ENCODE peak calls at places on chromosomes 16 and 17, in eight cellular contexts. I is prostate gland, T is stomach, V is transverse colon, U is sigmoid colon, F is SK-N-SH, A is GM23338, H is K562. N is an unnamed sample.

GRCh38 chr16:86533942-86534341 is 21.1 kb downstream of the MTHFSD start:
- DNase-seq in I (no peak), T (no peak), V (no peak), U (peak; percentile 35), F (no peak), A (no peak), H (no peak), N (no peak)

GRCh38 chr17:13016881-13017622 is 775 bp downstream of the ELAC2 start:
- DNase-seq in I (no peak), T (no peak), V (no peak), U (no peak), F (no peak), A (no peak), H (no peak), N (no peak)

GRCh38 chr16:53518550-53519416 is 15.8 kb upstream of the AKTIP start:
- DNase-seq in I (no peak), T (peak; percentile 58), V (peak; percentile 71), U (no peak), F (no peak), A (no peak), H (peak; percentile 43), N (no peak)

GRCh38 chr16:66843191-66843590 is 1.0 kb upstream of the CA7 start:
- DNase-seq in I (no peak), T (no peak), V (no peak), U (no peak), F (no peak), A (no peak), H (no peak), N (no peak)

GRCh38 chr16:23898682-23899430 is 63.1 kb downstream of the PRKCB start:
- DNase-seq in I (no peak), T (no peak), V (no peak), U (no peak), F (no peak), A (no peak), H (no peak), N (no peak)

GRCh38 chr17:40095944-40096791 is 4.2 kb downstream of the NR1D1 start:
- DNase-seq in I (no peak), T (peak; percentile 57), V (peak; percentile 73), U (peak; percentile 90), F (no peak), A (no peak), H (no peak), N (no peak)

GRCh38 chr16:81526935-81527334 is 82.3 kb downstream of the CMIP start:
- DNase-seq in I (peak; percentile 83), T (no peak), V (no peak), U (no peak), F (no peak), A (no peak), H (peak; percentile 77), N (no peak)

GRCh38 chr17:28725660-28726395 is at the start of gene TLCD1:
- DNase-seq in I (peak; percentile 61), T (peak; percentile 73), V (peak; percentile 73), U (peak; percentile 84), F (peak; percentile 92), A (peak; percentile 85), H (peak; percentile 94), N (no peak)

GRCh38 chr17:77513045-77513444 is 372.3 kb downstream of the SEC14L1 start:
- DNase-seq in I (no peak), T (no peak), V (no peak), U (no peak), F (no peak), A (no peak), H (no peak), N (no peak)

GRCh38 chr17:76121932-76122383 is 18.4 kb upstream of the EXOC7 start:
- DNase-seq in I (no peak), T (peak; percentile 35), V (no peak), U (peak; percentile 78), F (no peak), A (peak; percentile 72), H (peak; percentile 18), N (no peak)
- H3K4me3 ChIP-seq in I (peak overlapping the region; percentile 9), T (peak overlapping the region; percentile 41), V (no peak overlapping the region), U (no peak overlapping the region), F (no peak overlapping the region), A (peak overlapping the region; percentile 53), H (no peak overlapping the region), N (no peak overlapping the region)

GRCh38 chr17:63983326-63983725 is 10.6 kb upstream of the SCN4A start:
- DNase-seq in I (no peak), T (no peak), V (no peak), U (no peak), F (no peak), A (no peak), H (no peak), N (no peak)

GRCh38 chr17:63986842-63987615 is 11.1 kb upstream of the PRR29 start:
- DNase-seq in I (no peak), T (no peak), V (no peak), U (no peak), F (no peak), A (no peak), H (no peak), N (no peak)

GRCh38 chr17:63985387-63986140 is 12.6 kb upstream of the PRR29 start:
- DNase-seq in I (no peak), T (no peak), V (no peak), U (no peak), F (no peak), A (peak; percentile 44), H (peak; percentile 26), N (no peak)

GRCh38 chr17:63984206-63984605 is 11.5 kb upstream of the SCN4A start:
- DNase-seq in I (no peak), T (no peak), V (no peak), U (no peak), F (no peak), A (no peak), H (no peak), N (no peak)

GRCh38 chr17:63984651-63985386 is 12.1 kb upstream of the SCN4A start:
- DNase-seq in I (no peak), T (peak; percentile 30), V (peak; percentile 39), U (no peak), F (no peak), A (no peak), H (no peak), N (no peak)
- TF ChIP-seq POLR2AphosphoS5 in I (no peak), T (peak; percentile 35), V (no peak), U (peak; percentile 29), F (no peak), A (no peak), H (no peak), N (no peak)

GRCh38 chr17:64297467-64298088 is 34.5 kb upstream of the TEX2 start:
- DNase-seq in I (no peak), T (no peak), V (no peak), U (no peak), F (no peak), A (peak; percentile 25), H (no peak), N (no peak)
- H3K27ac ChIP-seq in I (no peak overlapping the region), T (no peak overlapping the region), V (no peak overlapping the region), U (no peak overlapping the region), F (no peak overlapping the region), A (no peak overlapping the region), H (no peak overlapping the region), N (no peak overlapping the region)

DNA sequence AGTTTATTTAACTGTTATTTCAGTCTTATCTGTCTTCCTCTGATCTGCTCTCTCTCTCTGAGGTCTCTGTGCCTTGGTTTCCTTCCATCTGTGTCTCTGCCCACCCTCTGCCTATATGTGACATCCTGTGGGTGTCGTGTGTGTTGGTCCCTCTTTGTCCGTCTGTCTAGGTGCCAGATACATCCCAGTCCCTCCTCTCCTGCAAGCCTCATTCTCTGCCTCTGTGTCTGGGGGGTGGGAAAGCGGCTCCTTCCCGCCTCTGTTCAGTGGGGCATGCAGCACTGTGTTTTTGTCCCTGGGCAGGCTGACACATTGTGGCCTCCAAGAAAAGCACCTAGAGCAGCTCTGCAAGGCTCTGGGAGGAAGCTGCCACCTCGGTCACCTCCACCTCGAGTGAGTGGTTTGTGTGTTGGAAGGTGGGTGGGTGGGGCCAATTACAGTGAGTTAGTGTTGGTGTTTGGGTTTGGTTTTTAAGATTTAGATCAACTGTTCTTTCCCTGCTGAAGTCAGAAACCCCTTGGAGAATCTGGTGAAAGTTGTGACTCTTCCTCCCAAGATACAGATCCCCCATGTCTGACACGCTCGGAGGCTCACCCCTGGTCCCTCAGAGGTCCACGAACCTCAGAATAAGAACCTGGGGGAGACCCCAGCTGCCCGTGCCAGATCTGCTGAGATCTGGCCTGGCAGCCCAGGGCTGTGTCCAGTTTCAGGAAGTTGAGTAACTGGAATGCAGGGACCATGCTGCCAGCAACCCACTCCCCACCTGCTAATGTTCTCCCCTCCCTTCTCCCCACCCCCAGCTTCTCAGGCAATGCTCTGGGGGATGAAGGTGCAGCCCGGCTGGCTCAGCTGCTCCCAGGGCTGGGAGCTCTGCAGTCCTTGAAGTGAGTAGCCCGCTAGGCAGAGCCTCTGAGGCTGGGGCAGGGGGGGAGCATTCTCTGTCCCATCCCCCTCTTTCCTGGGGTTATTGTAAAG is 50.9 kb upstream of the CPNE2 start:
- DNase-seq in I (no peak), T (peak; percentile 43), V (peak; percentile 57), U (no peak), F (no peak), A (no peak), H (no peak), N (no peak)
- H3K4me3 ChIP-seq in I (no peak overlapping the region), T (peak overlapping the region; percentile 10), V (no peak overlapping the region), U (no peak overlapping the region), F (no peak overlapping the region), A (no peak overlapping the region), H (no peak overlapping the region), N (no peak overlapping the region)

DNA sequence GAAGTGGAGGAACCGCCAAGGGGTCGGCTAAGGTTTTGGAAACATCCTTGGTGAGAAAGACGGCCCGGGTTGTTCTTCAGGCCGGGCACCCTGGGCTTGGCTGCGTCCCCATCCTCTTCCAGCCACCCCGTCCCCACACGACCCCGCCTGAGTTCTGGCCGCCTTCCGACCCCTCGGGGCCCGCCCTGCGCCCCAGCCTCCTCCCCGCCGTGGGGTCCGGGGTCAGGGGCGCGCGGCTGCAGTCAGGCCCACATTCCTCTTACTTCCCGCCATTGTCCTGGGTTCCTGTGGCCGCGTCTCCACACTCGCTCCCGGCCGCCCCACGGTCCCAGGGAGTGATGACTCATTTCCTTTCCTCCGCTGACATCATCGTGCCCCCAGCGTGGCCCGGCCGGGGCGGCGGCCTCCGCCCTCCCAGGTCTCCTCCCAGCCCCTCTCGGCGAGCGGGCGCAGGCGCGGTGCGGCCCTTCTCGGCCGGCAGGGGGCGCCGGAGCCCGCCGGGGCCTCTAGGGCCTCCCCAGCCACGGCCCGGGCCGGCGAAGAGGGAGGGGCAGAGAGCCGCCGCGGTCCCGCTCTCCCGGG is 59.6 kb downstream of the WSB1 start:
- DNase-seq in I (peak; percentile 83), T (peak; percentile 88), V (peak; percentile 93), U (peak; percentile 96), F (peak; percentile 99), A (peak; percentile 92), H (peak; percentile 97), N (peak; percentile 61)
- TF ChIP-seq POLR2AphosphoS5 in I (peak; percentile 88), T (peak; percentile 98), V (peak; percentile 94), U (peak; percentile 96), F (peak; percentile 81), A (peak; percentile 60), H (peak; percentile 87), N (peak; percentile 71)

N was measured in Panc1.